ENCODE peak calls at places on chromosomes 5 and 9, in nine cellular contexts. B, A, J, R, S, I, L, Z and K are unnamed samples.

GRCh38 chr9:18474778-18475177 is 825 bp downstream of the ADAMTSL1 start:
- DNase-seq in B (no peak), R (no peak), L (no peak), Z (no peak), J (no peak), A (no peak), S (no peak), I (no peak), K (peak; percentile 25)

GRCh38 chr9:74821636-74822035 is 66.1 kb downstream of the TRPM6 start:
- DNase-seq in S (no peak), A (no peak), B (no peak), Z (no peak), I (no peak), R (no peak), L (no peak), J (no peak), K (no peak)

GRCh38 chr5:142821027-142821732 is 51.0 kb downstream of the ARHGAP26 start:
- DNase-seq in J (no peak), B (no peak), A (no peak), R (no peak), S (no peak), Z (no peak), I (no peak), L (no peak), K (peak; percentile 46)

GRCh38 chr5:61779743-61780142 is 447.7 kb downstream of the ZSWIM6 start:
- DNase-seq in A (no peak), B (no peak), R (no peak), S (no peak), I (no peak), L (no peak), Z (no peak), J (no peak), K (no peak)

GRCh38 chr5:90054612-90055011 is 354.9 kb downstream of the CETN3 start:
- DNase-seq in L (no peak), B (peak; percentile 61), J (no peak), Z (no peak), R (no peak), I (no peak), A (no peak), S (no peak), K (peak; percentile 41)

GRCh38 chr9:130632081-130632710 is 32.2 kb upstream of the PRDM12 start:
- DNase-seq in I (no peak), R (no peak), S (no peak), J (no peak), L (no peak), Z (no peak), A (no peak), B (no peak), K (no peak)

GRCh38 chr9:126591083-126591482 is 22.6 kb upstream of the LMX1B start:
- DNase-seq in R (no peak), A (no peak), I (no peak), B (peak; percentile 53), Z (no peak), L (no peak), J (no peak), S (no peak), K (no peak)

GRCh38 chr9:17613723-17614122 is 34.9 kb downstream of the SH3GL2 start:
- DNase-seq in B (peak; percentile 7), I (no peak), L (no peak), A (no peak), Z (no peak), J (no peak), R (no peak), S (no peak), K (peak; percentile 79)

GRCh38 chr9:137128158-137129088 is 10.5 kb upstream of the GRIN1 start:
- DNase-seq in Z (no peak), L (no peak), I (no peak), B (no peak), S (no peak), A (no peak), J (no peak), R (no peak), K (peak; percentile 18)

GRCh38 chr9:27204578-27204977 is 92.4 kb downstream of the EQTN start:
- DNase-seq in S (no peak), Z (no peak), A (no peak), I (no peak), L (no peak), B (peak; percentile 54), J (no peak), R (no peak), K (peak; percentile 72)

DNA sequence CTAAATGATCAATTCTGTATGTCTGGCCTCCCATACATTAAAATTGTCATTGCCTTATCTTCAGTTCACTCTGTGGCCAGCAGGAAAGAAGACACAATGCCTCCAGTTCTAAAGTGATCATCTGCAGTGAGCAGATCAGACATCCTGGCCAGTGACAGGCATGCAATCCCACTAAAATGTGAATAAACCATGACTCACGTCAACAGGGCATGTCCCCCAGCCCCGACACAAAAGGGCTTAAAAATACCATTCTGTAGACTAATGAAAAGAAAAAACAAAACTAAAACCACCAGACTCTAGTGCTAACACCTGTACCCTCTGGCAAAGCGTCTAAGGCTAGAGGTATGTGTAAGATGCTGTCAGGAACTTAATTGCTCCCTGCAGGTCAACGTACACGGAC is 38.5 kb downstream of the DDX31 start:
- DNase-seq in L (no peak), J (no peak), A (no peak), I (no peak), S (no peak), R (no peak), Z (no peak), B (peak; percentile 94), K (peak; percentile 65)
- TF ChIP-seq CTCF in L (no peak), J (no peak), A (no peak), I (no peak), S (no peak), R (no peak), Z (no peak), B (no peak), K (no peak)

GRCh38 chr9:124130277-124131075 is 118.9 kb downstream of the LHX2 start:
- DNase-seq in A (no peak), R (no peak), B (no peak), L (no peak), I (no peak), J (no peak), S (no peak), Z (peak; percentile 50), K (no peak)

GRCh38 chr9:124132671-124133147 is 121.1 kb downstream of the LHX2 start:
- DNase-seq in B (no peak), A (no peak), R (no peak), L (no peak), I (no peak), Z (peak; percentile 45), J (no peak), S (no peak), K (no peak)

GRCh38 chr9:124135813-124136365 is 121.9 kb upstream of the NEK6 start:
- DNase-seq in L (no peak), J (no peak), A (no peak), Z (no peak), B (no peak), R (no peak), S (no peak), I (no peak), K (no peak)

GRCh38 chr9:124134526-124134925 is 123.0 kb downstream of the LHX2 start:
- DNase-seq in J (no peak), L (no peak), A (no peak), B (no peak), Z (peak; percentile 35), I (no peak), R (no peak), S (no peak), K (no peak)

GRCh38 chr9:124133752-124134151 is 122.2 kb downstream of the LHX2 start:
- DNase-seq in L (peak; percentile 53), S (no peak), B (no peak), R (no peak), Z (peak; percentile 81), J (no peak), I (no peak), A (no peak), K (peak; percentile 43)
- TF ChIP-seq CTCF in L (no peak), S (peak; percentile 24), B (no peak), R (no peak), Z (no peak), J (no peak), I (no peak), A (peak; percentile 8), K (peak; percentile 21)

DNA sequence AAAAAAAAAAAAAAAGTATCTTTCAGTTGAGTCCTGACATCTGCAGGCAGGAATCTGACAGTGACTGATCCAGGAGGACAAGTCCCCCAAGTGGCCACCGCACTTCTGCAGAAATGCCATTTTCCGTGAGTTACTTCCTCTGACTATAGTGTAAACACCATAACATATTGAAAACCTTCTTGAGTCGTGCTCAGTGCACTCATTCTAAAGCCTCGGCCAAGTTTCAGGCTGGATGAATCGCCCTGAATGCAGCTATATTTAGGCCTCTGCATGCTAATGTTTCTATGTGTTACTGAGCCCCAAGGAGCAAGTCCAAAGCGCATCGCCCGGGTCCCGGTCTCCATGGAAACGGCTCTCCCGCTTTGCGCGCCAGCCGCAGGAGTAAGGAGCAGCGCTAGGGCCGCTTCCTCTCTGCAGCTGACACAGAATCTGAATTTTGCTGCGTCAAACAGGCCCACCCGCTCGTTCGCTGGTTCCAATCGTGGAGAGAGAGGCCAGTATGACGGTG is 335.4 kb downstream of the MSX2 start:
- DNase-seq in J (no peak), L (peak; percentile 81), S (peak; percentile 10), R (peak; percentile 56), Z (no peak), I (peak; percentile 48), B (no peak), A (no peak), K (no peak)
- TF ChIP-seq CTCF in J (no peak), L (no peak), S (peak; percentile 48), R (no peak), Z (no peak), I (no peak), B (no peak), A (no peak), K (no peak)

GRCh38 chr5:42898760-42899159 is 87.1 kb upstream of the SELENOP start:
- DNase-seq in J (no peak), B (no peak), S (no peak), Z (no peak), R (no peak), A (no peak), I (no peak), L (no peak), K (no peak)

GRCh38 chr5:42896523-42896922 is 84.8 kb upstream of the SELENOP start:
- DNase-seq in J (no peak), I (no peak), B (no peak), L (no peak), R (no peak), S (no peak), Z (no peak), A (no peak), K (no peak)

GRCh38 chr5:42889311-42889933 is 77.7 kb upstream of the SELENOP start:
- DNase-seq in J (no peak), I (peak; percentile 75), Z (no peak), R (peak; percentile 77), B (peak; percentile 78), L (peak; percentile 77), A (peak; percentile 80), S (peak; percentile 66), K (peak; percentile 88)

GRCh38 chr5:42888771-42889170 is 77.1 kb upstream of the SELENOP start:
- DNase-seq in A (no peak), R (no peak), Z (no peak), B (no peak), J (no peak), L (no peak), I (no peak), S (no peak), K (no peak)

DNA sequence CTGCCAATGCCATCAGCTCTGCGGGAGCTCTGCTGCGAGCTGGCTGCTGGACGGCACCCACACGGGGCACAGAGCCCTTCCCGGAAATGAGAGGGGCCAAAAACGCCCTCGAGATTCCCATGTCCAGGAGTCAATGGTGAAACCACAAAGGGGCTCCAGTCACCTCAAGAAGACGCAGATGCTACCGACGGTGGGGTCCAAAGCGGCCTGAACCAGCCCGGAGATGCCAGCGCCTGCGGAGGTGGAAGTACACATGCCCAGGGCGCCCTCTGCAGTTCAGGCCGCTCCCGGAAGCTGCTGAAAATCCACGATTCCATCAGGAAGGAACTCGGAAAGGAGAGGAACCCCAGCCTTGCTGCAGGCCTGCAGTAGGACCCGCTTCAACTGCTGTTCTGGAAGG is 82.4 kb upstream of the SELENOP start:
- DNase-seq in B (no peak), R (no peak), I (no peak), J (no peak), A (no peak), S (no peak), L (peak; percentile 88), Z (no peak), K (no peak)
- TF ChIP-seq CTCF in B (no peak), R (peak; percentile 27), I (no peak), J (no peak), A (no peak), S (peak; percentile 39), L (peak; percentile 39), Z (no peak), K (no peak)